ENCODE peak calls at places on chromosomes 3 and 15, in four cellular contexts. B, O, F and Y are unnamed samples.

GRCh38 chr3:148532326-148532725 is 165.4 kb upstream of the AGTR1 start:
- DNase-seq in B (no peak), O (no peak), F (peak; percentile 1), Y (no peak)

GRCh38 chr3:182789371-182789770 is 3.9 kb upstream of the ATP11B start:
- DNase-seq in B (no peak), O (no peak), F (no peak), Y (no peak)

GRCh38 chr3:15331606-15332404 is 581 bp downstream of the SH3BP5 start:
- DNase-seq in B (no peak), O (peak; percentile 72), F (no peak), Y (peak; percentile 57)

GRCh38 chr3:134364061-134364935 is 9.9 kb downstream of the AMOTL2 start:
- DNase-seq in B (peak; percentile 98), O (peak; percentile 91), F (peak; percentile 99), Y (peak; percentile 90)

GRCh38 chr15:40333922-40334492 is 6.7 kb downstream of the CCDC9B start:
- DNase-seq in B (peak; percentile 68), O (peak; percentile 69), F (no peak), Y (peak; percentile 74)

GRCh38 chr15:36755341-36755740 is 175.9 kb downstream of the CDIN1 start:
- DNase-seq in B (no peak), O (no peak), F (no peak), Y (no peak)

GRCh38 chr3:150357140-150357539 is 51.0 kb upstream of the TSC22D2 start:
- DNase-seq in B (no peak), O (no peak), F (no peak), Y (no peak)

GRCh38 chr3:143276592-143276991 is 157.0 kb downstream of the CHST2 start:
- DNase-seq in B (no peak), O (no peak), F (no peak), Y (no peak)

GRCh38 chr3:71926242-71926560 is 141.3 kb upstream of the PROK2 start:
- DNase-seq in B (no peak), O (peak; percentile 62), F (peak; percentile 94), Y (peak; percentile 84)

GRCh38 chr15:36911322-36911944 is 188.9 kb downstream of the MEIS2 start:
- DNase-seq in B (no peak), O (no peak), F (no peak), Y (no peak)

GRCh38 chr3:171132873-171133272 is 106.4 kb upstream of the SLC2A2 start:
- DNase-seq in B (no peak), O (no peak), F (no peak), Y (no peak)

GRCh38 chr15:45631831-45632230 is 3.0 kb upstream of the SQOR start:
- DNase-seq in B (no peak), O (no peak), F (no peak), Y (no peak)

GRCh38 chr3:31145062-31145461 is 250.6 kb upstream of the GADL1 start:
- DNase-seq in B (no peak), O (no peak), F (no peak), Y (no peak)

GRCh38 chr15:97171556-97171955 is 788.9 kb upstream of the ARRDC4 start:
- DNase-seq in B (no peak), O (no peak), F (no peak), Y (no peak)

GRCh38 chr3:21573291-21573690 is 177.7 kb downstream of the ZNF385D start:
- DNase-seq in B (no peak), O (no peak), F (no peak), Y (no peak)

GRCh38 chr3:195182470-195182795 is 88.5 kb downstream of the XXYLT1 start:
- DNase-seq in B (no peak), O (no peak), F (peak; percentile 60), Y (no peak)

GRCh38 chr15:83585770-83586169 is 68.2 kb upstream of the ADAMTSL3 start:
- DNase-seq in B (no peak), O (no peak), F (no peak), Y (no peak)

GRCh38 chr15:31361764-31362120 is 35.1 kb downstream of the KLF13 start:
- DNase-seq in B (no peak), O (no peak), F (peak; percentile 56), Y (no peak)
- H3K4me1 ChIP-seq in B (peaks cover 22% of the 10 kb centered on the region), O (peaks cover 95% of the 10 kb centered on the region), F (peaks cover 26% of the 10 kb centered on the region), Y (peaks cover 95% of the 10 kb centered on the region)

DNA sequence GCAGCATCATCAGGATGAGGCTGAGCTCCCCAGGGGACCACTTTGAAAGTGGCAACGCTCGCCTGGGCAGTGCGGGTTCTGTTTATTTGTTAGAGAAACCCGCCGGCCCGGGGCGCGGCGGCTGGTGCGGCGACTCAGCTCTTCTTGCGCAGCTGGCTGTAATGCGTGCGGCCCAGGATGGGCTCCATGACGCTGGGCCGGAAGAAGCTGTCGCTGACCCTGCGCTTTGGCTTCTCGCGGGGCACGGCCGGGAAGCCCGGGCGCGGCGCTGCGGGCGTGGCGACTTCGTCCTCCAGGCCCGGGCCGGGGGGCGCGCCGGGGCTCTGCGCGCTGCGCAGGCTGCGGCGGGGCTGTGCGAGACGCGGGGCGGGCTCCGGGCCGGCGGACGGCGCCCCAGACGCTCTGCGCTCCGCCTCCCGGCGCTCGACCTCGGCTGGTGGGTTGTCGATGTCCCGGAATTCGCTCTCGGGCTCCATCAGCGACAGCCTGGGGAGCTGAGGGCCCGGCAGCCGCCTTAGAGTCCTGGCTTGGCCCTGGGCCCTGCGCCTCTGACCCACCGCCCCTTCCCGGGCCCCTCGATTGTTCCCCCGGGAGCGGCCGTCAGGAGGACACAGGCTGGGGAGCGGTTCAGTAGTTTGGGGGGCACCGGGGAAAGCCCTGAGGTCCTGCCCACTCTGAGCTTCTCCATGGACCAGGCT is 10.3 kb upstream of the KIF7 start:
- DNase-seq in B (peak; percentile 60), O (peak; percentile 66), F (peak; percentile 64), Y (peak; percentile 71)
- H3K4me3 ChIP-seq in B (peak overlapping the region; percentile 38), O (peak overlapping the region; percentile 49), F (no peak overlapping the region), Y (no peak overlapping the region)

DNA sequence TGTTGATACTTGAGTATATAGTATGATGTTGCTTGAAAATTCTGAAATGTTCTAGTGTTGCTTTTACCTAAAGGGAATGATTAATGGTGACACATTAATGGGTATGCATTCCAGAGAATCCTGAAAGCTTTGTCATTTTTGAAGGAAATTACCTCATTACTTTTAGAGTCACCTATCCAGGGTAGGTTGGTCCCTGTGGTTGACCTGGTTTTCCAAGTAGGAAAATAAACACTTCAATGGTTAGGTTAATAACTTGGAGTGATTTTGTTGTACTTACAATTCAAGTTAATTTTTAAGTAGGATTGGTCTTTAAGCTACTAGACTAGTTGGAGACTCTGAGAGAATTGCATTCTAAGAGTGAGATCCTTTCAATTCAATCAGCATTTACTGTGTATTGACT is 31.0 kb downstream of the MITF start:
- DNase-seq in B (no peak), O (no peak), F (peak; percentile 74), Y (no peak)
- H3K4me1 ChIP-seq in B (peaks cover 36% of the 10 kb centered on the region), O (peaks cover 5% of the 10 kb centered on the region), F (no peaks in the 10 kb centered on the region), Y (no peaks in the 10 kb centered on the region)

GRCh38 chr3:172519241-172519640 is 4.0 kb downstream of the TNFSF10 start:
- DNase-seq in B (no peak), O (no peak), F (no peak), Y (no peak)

GRCh38 chr3:172517859-172518466 is 5.3 kb downstream of the TNFSF10 start:
- DNase-seq in B (no peak), O (no peak), F (no peak), Y (no peak)

GRCh38 chr3:172522871-172523818 is at the start of gene TNFSF10:
- DNase-seq in B (no peak), O (peak; percentile 93), F (no peak), Y (peak; percentile 90)

GRCh38 chr3:172519740-172520139 is 3.5 kb downstream of the TNFSF10 start:
- DNase-seq in B (no peak), O (no peak), F (no peak), Y (no peak)

GRCh38 chr3:172520332-172520831 is 2.8 kb downstream of the TNFSF10 start:
- DNase-seq in B (peak; percentile 57), O (no peak), F (no peak), Y (no peak)
- H3K4me3 ChIP-seq in B (no peak overlapping the region), O (peak overlapping the region; percentile 60), F (no peak overlapping the region), Y (no peak overlapping the region)

GRCh38 chr15:57595011-57595866 is 3.5 kb downstream of the MYZAP start:
- DNase-seq in B (no peak), O (no peak), F (no peak), Y (no peak)

GRCh38 chr15:57596301-57596855 is 4.7 kb downstream of the MYZAP start:
- DNase-seq in B (no peak), O (no peak), F (no peak), Y (no peak)

GRCh38 chr15:57592426-57592825 is 722 bp downstream of the MYZAP start:
- DNase-seq in B (no peak), O (no peak), F (no peak), Y (no peak)

GRCh38 chr15:57592836-57593420 is 1.2 kb downstream of the MYZAP start:
- DNase-seq in B (no peak), O (no peak), F (no peak), Y (no peak)

DNA sequence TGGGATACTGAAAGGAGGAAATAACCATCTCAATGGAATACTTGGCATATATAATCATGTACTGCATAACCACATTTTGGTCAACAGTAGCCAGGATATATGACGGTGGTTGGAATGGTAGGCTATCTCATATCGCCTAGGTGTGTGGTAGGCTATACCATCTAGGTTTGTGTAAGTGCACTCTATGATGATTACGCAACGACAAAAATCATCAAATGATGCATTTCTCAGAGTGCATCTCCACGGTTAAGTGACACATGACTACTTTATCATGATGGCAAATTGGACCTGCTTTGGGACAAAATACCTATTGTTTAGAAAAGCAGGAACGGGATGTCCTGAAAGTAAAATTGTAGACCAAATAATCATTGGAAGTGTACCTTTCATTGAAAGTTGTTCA is 2.8 kb downstream of the MYZAP start:
- DNase-seq in B (no peak), O (no peak), F (no peak), Y (no peak)
- H3K4me1 ChIP-seq in B (peaks cover 7% of the 10 kb centered on the region), O (peaks cover 53% of the 10 kb centered on the region), F (no peaks in the 10 kb centered on the region), Y (peaks cover 8% of the 10 kb centered on the region)

GRCh38 chr3:140705954-140706353 is 28.1 kb downstream of the TRIM42 start:
- DNase-seq in B (no peak), O (no peak), F (no peak), Y (no peak)
- H3K4me3 ChIP-seq in B (no peak overlapping the region), O (no peak overlapping the region), F (no peak overlapping the region), Y (no peak overlapping the region)

DNA sequence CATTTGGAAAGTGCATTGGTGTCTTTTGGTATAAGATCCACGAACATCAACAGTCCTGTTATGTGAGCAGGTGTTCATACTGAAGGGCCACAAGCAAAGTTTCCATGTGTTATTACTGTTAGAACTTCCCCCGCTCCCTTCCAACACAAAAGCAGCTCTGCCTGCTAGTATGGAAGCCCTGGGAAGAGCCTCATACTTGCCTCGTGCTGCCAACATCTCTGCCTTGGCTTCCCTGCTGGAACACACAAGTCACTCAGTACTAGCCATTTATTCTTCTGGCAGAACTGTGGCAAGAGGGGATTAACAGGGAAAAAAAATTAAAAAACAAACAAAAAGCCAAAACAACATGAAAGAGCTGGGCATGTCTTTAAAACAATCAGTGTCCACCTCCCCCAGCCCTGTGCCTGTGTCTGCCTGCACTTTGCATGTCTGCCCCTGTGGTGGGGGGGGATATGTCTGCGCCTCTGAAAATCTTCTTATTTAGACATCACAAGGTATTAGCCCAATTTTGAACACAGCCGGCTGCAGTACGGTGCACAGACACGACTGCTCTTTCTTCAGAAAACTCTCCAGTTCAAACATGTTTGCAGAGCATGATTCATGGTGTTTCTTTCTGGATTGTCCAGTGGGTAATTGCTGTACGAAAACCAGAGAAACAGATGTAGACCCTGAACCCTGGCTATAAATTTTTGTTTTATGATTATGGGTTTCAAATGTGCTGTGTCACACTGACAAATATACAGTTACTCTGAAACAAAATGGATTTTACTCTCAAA is 3.6 kb upstream of the RARB start:
- DNase-seq in B (no peak), O (no peak), F (no peak), Y (no peak)
- H3K4me1 ChIP-seq in B (peaks cover 46% of the 10 kb centered on the region), O (peaks cover 10% of the 10 kb centered on the region), F (peaks cover 3% of the 10 kb centered on the region), Y (no peaks in the 10 kb centered on the region)